ENCODE peak calls at places on chromosomes 3 and 15, in ten cellular contexts. Q is fibroblast of lung; C is kidney; B is hepatocyte; Z is CD4-positive, alpha-beta memory T cell; I is spleen; R is HCT116; W is ovary; U is effector memory CD4-positive, alpha-beta T cell; A is body of pancreas. D is an unnamed sample.

GRCh38 chr15:68719051-68719450 is 101.6 kb downstream of the ANP32A start:
- DNase-seq in Q (no peak), C (no peak), B (no peak), Z (no peak), I (no peak), R (no peak), W (no peak), U (no peak), A (no peak), D (no peak)

GRCh38 chr3:108125550-108126071 is 34.8 kb upstream of the CD47 start:
- DNase-seq in Q (no peak), C (no peak), B (no peak), Z (peak; percentile 78), I (peak; percentile 89), R (no peak), W (no peak), U (peak; percentile 62), A (no peak), D (no peak)

GRCh38 chr15:68821898-68822380 is 1.2 kb upstream of the ANP32A start:
- DNase-seq in Q (no peak), C (no peak), B (no peak), Z (no peak), I (no peak), R (no peak), W (no peak), U (no peak), A (no peak), D (peak; percentile 24)

GRCh38 chr3:194075802-194076460 is 60.0 kb upstream of the HES1 start:
- DNase-seq in Q (no peak), C (no peak), B (no peak), Z (no peak), I (no peak), R (no peak), W (no peak), U (no peak), A (no peak), D (no peak)

GRCh38 chr3:78076379-78076778 is 1036.5 kb downstream of the ROBO2 start:
- DNase-seq in Q (peak; percentile 46), C (no peak), B (no peak), Z (no peak), I (no peak), R (no peak), W (no peak), U (no peak), A (no peak), D (peak; percentile 37)

GRCh38 chr3:101259485-101260341 is 60.7 kb downstream of the IMPG2 start:
- DNase-seq in Q (no peak), C (no peak), B (peak; percentile 54), Z (no peak), I (no peak), R (no peak), W (no peak), U (no peak), A (no peak), D (no peak)

GRCh38 chr3:69770219-69770618 is 31.0 kb downstream of the MITF start:
- DNase-seq in Q (peak; percentile 80), C (no peak), B (no peak), Z (no peak), I (no peak), R (no peak), W (no peak), U (no peak), A (no peak), D (no peak)

GRCh38 chr15:28899061-28899738 is 13.4 kb downstream of the APBA2 start:
- DNase-seq in Q (no peak), C (peak; percentile 36), B (no peak), Z (no peak), I (peak; percentile 78), R (no peak), W (no peak), U (no peak), A (no peak), D (no peak)

GRCh38 chr3:20061331-20061730 is 21.1 kb downstream of the KAT2B start:
- DNase-seq in Q (no peak), C (no peak), B (no peak), Z (no peak), I (no peak), R (no peak), W (no peak), U (no peak), A (no peak), D (no peak)

GRCh38 chr15:82750831-82751181 is 41.1 kb upstream of the AP3B2 start:
- DNase-seq in Q (peak; percentile 24), C (no peak), B (peak; percentile 34), Z (no peak), I (no peak), R (no peak), W (no peak), U (peak; percentile 1), A (no peak), D (no peak)

GRCh38 chr3:156973954-156974353 is 147.8 kb downstream of the LEKR1 start:
- DNase-seq in Q (no peak), C (no peak), B (no peak), Z (no peak), I (no peak), R (no peak), W (no peak), U (no peak), A (no peak), D (no peak)

DNA sequence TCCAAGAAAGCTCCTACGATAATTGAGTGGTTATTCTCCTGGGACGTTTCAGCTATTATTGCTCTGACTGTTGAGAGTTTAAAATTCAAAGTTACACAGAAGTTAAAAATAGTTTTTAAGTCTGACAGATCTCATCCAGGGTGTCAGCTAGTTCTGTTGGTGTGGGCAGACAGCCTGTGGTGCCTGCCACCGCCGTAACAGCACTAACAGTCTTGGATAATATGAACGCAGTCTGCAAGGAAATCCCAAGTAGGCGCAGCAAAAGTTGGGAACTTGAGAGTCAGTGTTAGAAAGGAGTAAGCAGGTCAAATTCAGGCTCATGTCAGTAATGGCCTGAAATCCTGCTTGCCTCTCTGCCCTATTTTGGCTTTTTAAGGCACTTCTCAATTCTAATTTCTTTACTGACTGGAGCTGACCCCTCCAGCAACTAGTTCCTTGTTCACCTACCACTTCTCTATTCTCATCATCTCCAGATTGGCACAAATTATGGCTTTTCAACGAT is 1.7 kb downstream of the CRYBG3 start:
- DNase-seq in Q (no peak), C (no peak), B (no peak), Z (no peak), I (no peak), R (no peak), W (no peak), U (no peak), A (no peak), D (peak; percentile 19)
- H3K27ac ChIP-seq in Q (no peak overlapping the region), C (no peak overlapping the region), B (no peak overlapping the region), Z (no peak overlapping the region), I (no peak overlapping the region), R (no peak overlapping the region), W (no peak overlapping the region), U (no peak overlapping the region), A (no peak overlapping the region), D (no peak overlapping the region)

DNA sequence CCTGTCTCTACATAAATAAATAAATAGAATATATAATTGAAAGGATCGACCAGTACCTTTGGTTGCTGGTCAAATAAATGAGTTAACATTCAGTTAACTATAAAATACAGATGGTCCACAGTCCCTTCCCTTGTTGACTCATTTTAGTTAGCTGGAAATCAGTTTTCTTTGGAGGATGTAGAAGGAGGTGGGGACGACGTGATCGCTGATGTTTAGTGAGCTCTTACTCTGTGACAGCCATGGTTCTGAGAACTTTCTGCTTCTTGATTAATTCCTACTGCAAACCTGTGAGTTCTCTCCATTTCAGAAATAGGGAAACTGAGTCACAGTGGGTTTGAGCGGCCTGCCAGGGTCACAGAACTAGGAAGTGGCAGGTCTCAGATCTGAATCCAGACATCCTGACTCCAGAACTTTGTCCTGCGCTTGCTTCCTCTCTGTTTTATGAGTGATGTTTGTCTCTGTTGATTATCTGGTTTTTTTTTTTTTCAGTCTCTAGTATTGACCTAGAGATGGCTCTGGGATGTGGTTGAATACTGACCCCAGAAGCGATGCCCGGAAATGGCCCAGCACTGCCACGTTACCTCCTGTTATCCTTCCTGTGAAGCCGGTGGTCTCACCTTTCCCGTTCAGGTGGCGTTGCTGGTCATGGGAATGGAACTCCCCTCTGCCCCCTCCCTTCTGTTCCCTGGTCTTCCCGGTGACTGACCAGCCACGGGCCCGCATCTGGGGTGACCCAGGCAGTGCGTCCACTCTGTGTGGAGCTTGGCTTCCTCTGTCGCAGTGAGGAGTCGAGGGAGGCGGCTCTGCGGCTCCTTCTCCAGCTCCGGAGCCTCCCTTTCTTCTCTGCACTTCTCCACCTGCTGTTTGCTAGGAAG is 18.2 kb downstream of the SYNM start:
- DNase-seq in Q (peak; percentile 7), C (peak; percentile 20), B (no peak), Z (no peak), I (no peak), R (no peak), W (peak; percentile 40), U (no peak), A (no peak), D (no peak)
- H3K4me3 ChIP-seq in Q (peak overlapping the region; percentile 24), C (peak overlapping the region; percentile 50), B (no peak overlapping the region), Z (no peak overlapping the region), I (peak overlapping the region; percentile 9), R (peak overlapping the region; percentile 51), W (no peak overlapping the region), U (no peak overlapping the region), A (no peak overlapping the region), D (no peak overlapping the region)

DNA sequence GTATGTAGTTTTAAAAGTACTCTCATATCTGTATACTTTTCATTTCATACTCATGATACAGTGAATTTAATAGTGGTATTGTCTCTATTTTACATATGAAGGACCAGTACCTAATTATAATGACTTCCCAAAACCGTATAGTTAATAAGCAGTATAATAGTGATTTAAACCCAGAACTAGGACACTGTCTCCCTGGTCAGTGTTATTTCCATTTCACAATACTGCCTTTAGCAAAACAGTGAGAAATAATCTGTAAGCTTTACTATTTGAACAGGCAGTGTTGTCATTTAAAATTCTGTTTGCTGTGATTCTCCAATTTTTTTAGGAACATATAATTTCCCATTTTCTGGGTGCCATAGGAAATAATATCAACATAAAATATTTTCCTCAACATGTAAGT is 116.2 kb downstream of the TCF12 start:
- DNase-seq in Q (no peak), C (no peak), B (no peak), Z (no peak), I (no peak), R (no peak), W (no peak), U (no peak), A (no peak), D (no peak)
- H3K27ac ChIP-seq in Q (no peak overlapping the region), C (no peak overlapping the region), B (no peak overlapping the region), Z (no peak overlapping the region), I (no peak overlapping the region), R (no peak overlapping the region), W (no peak overlapping the region), U (no peak overlapping the region), A (no peak overlapping the region), D (no peak overlapping the region)

DNA sequence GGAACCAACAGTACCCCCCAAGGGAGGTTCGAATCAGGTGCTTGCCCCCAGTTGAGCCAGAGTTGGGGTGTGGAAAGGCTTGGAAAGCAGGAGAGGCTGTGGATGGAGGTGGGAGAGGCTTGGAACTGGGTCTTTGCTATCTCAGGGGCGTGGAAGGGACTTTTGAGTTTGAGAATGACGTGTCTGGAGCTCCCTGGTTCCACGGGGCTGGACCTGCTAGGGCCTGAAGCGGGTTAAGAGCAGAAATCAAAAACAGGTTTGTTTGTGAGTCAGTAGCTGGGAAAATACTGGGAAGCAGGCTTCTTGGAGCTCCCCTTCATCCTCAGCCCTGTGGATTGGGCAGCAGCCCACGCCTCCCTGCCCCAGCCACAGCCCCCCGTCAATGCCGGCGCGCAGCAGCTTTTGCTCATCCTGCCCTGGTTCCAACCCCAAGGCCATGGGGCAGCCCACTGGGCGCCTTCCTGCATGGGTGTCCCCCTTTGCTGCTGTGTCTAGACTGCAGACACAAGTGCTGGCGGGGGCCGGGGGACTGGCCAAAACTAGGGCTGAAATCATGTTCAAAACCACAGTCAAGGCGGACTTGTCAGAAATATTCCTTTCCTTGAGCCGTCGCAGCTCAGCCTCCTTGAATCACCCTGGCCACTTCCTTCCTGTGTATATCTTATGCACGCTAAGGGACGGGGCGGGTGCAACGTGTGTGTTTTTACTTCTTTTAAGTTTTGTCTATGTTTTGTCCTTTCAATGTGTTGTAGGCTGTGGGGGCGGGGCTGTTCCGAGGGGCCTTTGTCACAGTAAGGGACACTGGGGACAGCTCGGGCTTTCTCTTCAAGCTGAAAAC is 108.0 kb downstream of the KLF13 start:
- DNase-seq in Q (peak; percentile 90), C (peak; percentile 83), B (no peak), Z (peak; percentile 79), I (peak; percentile 92), R (no peak), W (no peak), U (peak; percentile 78), A (no peak), D (peak; percentile 91)
- H3K4me3 ChIP-seq in Q (peak overlapping the region; percentile 38), C (peak overlapping the region; percentile 23), B (no peak overlapping the region), Z (peak overlapping the region; percentile 25), I (peak overlapping the region; percentile 27), R (no peak overlapping the region), W (no peak overlapping the region), U (peak overlapping the region; percentile 37), A (no peak overlapping the region), D (no peak overlapping the region)